ENCODE peak calls at places on chromosomes 12 and 14, in five cellular contexts. X is trophoblast cell, G is ascending aorta, K is cardiac muscle cell, M is brain microvascular endothelial cell. O is an unnamed sample.
A peak's percentile ranks its signal among the peaks of the same experiment; 100 is the strongest.

GRCh38 chr14:52852810-52853521 is 61.6 kb upstream of the GNPNAT1 start:
- DNase-seq in X (no peak), G (no peak), K (no peak), M (no peak), O (no peak)

GRCh38 chr12:132285311-132285741 is 44.1 kb downstream of the GALNT9 start:
- DNase-seq in X (no peak), G (no peak), K (no peak), M (no peak), O (no peak)

GRCh38 chr14:65588426-65589140 is 176.1 kb downstream of the FUT8 start:
- DNase-seq in X (no peak), G (no peak), K (no peak), M (no peak), O (peak; percentile 61)

GRCh38 chr12:110084314-110085015 is 36.1 kb upstream of the C12orf76 start:
- DNase-seq in X (peak; percentile 42), G (no peak), K (no peak), M (no peak), O (no peak)

GRCh38 chr14:89661392-89661791 is 244.4 kb upstream of the FOXN3 start:
- DNase-seq in X (no peak), G (no peak), K (no peak), M (no peak), O (no peak)

GRCh38 chr12:98253207-98253606 is 262.2 kb upstream of the TMPO start:
- DNase-seq in X (no peak), G (no peak), K (no peak), M (no peak), O (no peak)

GRCh38 chr14:64971452-64971889 is 665 bp downstream of the RAB15 start:
- DNase-seq in X (no peak), G (no peak), K (peak; percentile 7), M (no peak), O (no peak)

GRCh38 chr12:96233941-96234461 is 39.8 kb downstream of the ELK3 start:
- DNase-seq in X (no peak), G (peak; percentile 97), K (no peak), M (no peak), O (peak; percentile 96)

GRCh38 chr12:130465626-130466025 is 127.9 kb downstream of the PIWIL1 start:
- DNase-seq in X (no peak), G (no peak), K (no peak), M (no peak), O (no peak)

DNA sequence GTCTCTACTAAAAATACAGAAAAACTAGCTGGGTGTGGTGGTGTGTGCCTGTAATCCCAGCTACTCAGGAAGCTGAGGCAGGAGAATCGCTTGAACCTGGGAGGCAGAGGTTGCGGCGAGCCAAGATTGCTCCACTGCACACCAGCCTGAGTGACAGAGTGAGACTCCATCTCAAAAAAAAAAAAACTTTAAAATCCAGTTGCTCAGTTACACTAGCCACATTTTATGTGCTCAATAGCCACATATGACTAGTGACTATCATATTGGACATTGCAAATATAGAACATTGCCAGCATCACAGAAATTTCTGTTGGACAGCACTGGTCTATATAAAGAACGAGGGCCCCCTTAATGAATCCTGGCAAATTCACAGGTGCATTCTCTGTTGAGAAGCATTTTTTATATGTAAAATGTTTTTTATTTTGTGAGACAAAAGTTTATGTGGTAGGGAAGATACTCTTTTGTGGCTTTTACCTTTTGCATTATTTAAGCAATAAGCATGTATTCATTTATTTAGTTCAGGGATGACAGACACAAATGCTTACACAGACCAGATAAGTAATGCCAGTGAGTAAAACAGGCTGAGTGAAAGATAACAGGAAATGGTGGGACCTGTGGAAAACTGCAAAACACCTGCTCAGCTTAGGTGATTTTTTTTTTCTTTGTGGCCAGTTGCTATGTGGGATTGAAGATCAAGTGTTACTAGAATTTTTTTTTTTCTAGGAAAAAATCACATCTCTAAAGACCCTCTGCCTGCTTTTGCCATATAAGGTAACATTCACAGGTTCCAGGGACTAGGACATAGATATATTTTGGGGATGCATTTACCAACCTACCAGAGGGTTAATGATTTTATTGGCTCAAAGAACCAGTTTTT is 9.4 kb downstream of the PSMA6 start:
- DNase-seq in X (no peak), G (no peak), K (no peak), M (no peak), O (no peak)
- H3K27ac ChIP-seq in X (no peak overlapping the region), G (no peak overlapping the region), K (peak overlapping the region; percentile 85), M (no peak overlapping the region), O (no peak overlapping the region)

DNA sequence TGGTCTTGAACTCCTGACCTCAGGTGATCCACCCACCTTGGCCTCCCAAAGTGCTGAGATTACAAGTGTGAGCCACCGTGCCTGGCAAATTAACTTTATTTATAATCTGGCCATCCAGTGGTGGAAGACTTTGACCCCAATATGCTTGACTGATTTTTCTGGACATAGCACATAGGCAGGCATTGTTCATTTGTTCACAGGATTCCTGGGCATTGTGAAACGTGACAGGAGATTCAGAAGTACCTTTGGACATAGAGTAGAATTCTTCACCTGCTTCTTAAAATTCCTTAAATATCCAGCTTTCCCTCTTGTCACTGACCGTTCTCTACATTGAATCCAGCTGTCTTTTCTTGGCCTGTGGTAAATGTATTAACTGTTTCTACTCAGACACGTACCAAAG is 103.1 kb downstream of the SCN8A start:
- DNase-seq in X (peak; percentile 18), G (no peak), K (no peak), M (no peak), O (no peak)
- H3K27ac ChIP-seq in X (no peak overlapping the region), G (no peak overlapping the region), K (no peak overlapping the region), M (no peak overlapping the region), O (no peak overlapping the region)

DNA sequence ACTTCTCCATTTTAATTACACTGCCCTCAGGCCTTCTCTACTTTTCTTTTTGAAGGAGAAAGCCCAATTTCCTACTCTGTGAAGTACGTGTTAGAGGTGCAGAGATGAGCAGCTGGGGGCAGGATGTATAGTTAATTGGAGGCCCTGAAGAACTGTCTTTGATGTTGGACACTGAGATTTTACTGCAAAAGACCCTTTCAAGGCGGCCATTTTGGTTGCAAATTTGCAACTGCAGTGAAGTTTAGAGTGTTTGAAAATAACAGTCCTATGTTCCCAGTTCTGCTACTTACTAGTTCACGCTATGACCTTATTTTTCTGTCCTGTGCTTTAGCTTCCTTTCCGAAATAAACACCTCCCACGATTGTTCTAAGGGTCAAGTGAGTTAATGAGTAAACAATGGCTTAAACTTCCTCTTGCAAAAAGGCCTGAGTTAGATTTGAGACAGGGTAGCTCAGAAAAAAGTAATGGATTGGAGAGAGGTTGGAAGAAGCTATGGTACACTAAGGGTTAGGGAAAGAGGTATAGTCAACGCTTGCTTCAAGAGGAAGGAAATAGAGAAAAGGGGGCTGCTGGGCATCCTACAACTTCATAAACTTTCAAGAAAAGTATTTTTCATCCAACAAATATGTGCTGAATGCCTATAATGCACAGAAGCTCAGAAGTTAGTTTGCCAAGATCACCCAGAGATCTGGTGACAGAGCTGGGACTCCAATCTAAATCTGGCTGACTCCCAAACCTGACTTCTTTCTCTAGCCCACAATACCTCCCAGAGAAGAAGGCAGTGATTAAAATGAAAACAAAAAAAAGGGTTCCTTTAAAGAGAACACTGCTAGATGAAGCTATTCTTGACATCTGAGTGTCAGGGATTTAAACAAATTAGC is 26.4 kb upstream of the DICER1 start:
- DNase-seq in X (no peak), G (no peak), K (no peak), M (peak; percentile 31), O (no peak)
- H3K27ac ChIP-seq in X (no peak overlapping the region), G (no peak overlapping the region), K (no peak overlapping the region), M (no peak overlapping the region), O (no peak overlapping the region)

GRCh38 chr12:89111964-89112363 is 240.3 kb downstream of the DUSP6 start:
- DNase-seq in X (no peak), G (no peak), K (no peak), M (no peak), O (peak; percentile 22)

GRCh38 chr12:89117448-89118034 is 234.8 kb downstream of the DUSP6 start:
- DNase-seq in X (no peak), G (no peak), K (no peak), M (no peak), O (peak; percentile 4)
- H3K27ac ChIP-seq in X (no peak overlapping the region), G (no peak overlapping the region), K (peak overlapping the region; percentile 56), M (no peak overlapping the region), O (no peak overlapping the region)